ENCODE peak calls at places on chromosomes 5 and 9, in five cellular contexts. L, O, F, A and Z are unnamed samples.

GRCh38 chr5:83899351-83899970 is 178.8 kb upstream of the HAPLN1 start:
- DNase-seq in L (no peak), A (no peak), O (no peak), F (no peak), Z (no peak)

GRCh38 chr5:63794296-63794695 is 167.9 kb downstream of the HTR1A start:
- DNase-seq in F (no peak), O (no peak), L (no peak), A (no peak), Z (no peak)

GRCh38 chr5:58150936-58151335 is 308.9 kb downstream of the PLK2 start:
- DNase-seq in A (no peak), L (no peak), O (no peak), F (no peak), Z (no peak)

GRCh38 chr5:130024006-130024405 is 119.7 kb downstream of the CHSY3 start:
- DNase-seq in L (no peak), O (no peak), F (no peak), A (no peak), Z (no peak)

GRCh38 chr5:109411627-109412026 is 1.9 kb upstream of the PJA2 start:
- DNase-seq in O (no peak), A (no peak), F (peak; percentile 74), L (no peak), Z (no peak)

GRCh38 chr5:92391-93220 is 638 bp downstream of the PLEKHG4B start:
- DNase-seq in O (no peak), L (no peak), A (no peak), F (no peak), Z (no peak)

GRCh38 chr9:34989946-34990635 is 546 bp downstream of the DNAJB5 start:
- DNase-seq in O (peak; percentile 37), A (peak; percentile 58), L (peak; percentile 16), F (peak; percentile 30), Z (peak; percentile 20)

GRCh38 chr5:134141346-134142050 is 27.0 kb downstream of the TCF7 start:
- DNase-seq in L (no peak), O (peak; percentile 35), F (peak; percentile 22), A (no peak), Z (no peak)

GRCh38 chr5:76514254-76514653 is 108.9 kb downstream of the F2RL2 start:
- DNase-seq in L (no peak), O (no peak), A (no peak), F (no peak), Z (no peak)

GRCh38 chr5:180021900-180022299 is 49.7 kb downstream of the RNF130 start:
- DNase-seq in F (no peak), A (no peak), L (no peak), O (no peak), Z (no peak)